ENCODE peak calls at places on chromosomes 12 and 14, in seven cellular contexts. F, X, V, U, J, I and Y are unnamed samples.
A peak's percentile ranks its signal among the peaks of the same experiment; 100 is the strongest.

GRCh38 chr14:75654127-75654732 is 6.4 kb downstream of the ERG28 start:
- DNase-seq in F (no peak), X (peak; percentile 73), V (peak; percentile 77), U (peak; percentile 53), J (peak; percentile 70), I (peak; percentile 79), Y (no peak)

GRCh38 chr12:95998611-95999300 is 2.6 kb upstream of the HAL start:
- DNase-seq in F (peak; percentile 30), X (peak; percentile 63), V (peak; percentile 68), U (peak; percentile 61), J (peak; percentile 41), I (peak; percentile 78), Y (peak; percentile 24)

GRCh38 chr12:111606651-111607232 is 7.6 kb upstream of the ATXN2 start:
- DNase-seq in F (no peak), X (no peak), V (no peak), U (no peak), J (no peak), I (no peak), Y (no peak)

GRCh38 chr14:103348154-103348553 is 14.1 kb downstream of the EIF5 start:
- DNase-seq in F (no peak), X (no peak), V (no peak), U (peak; percentile 77), J (no peak), I (no peak), Y (no peak)

GRCh38 chr14:79584679-79585078 is 626.6 kb downstream of the DIO2 start:
- DNase-seq in F (peak; percentile 87), X (peak; percentile 97), V (peak; percentile 26), U (peak; percentile 98), J (no peak), I (no peak), Y (no peak)

GRCh38 chr12:51076235-51076930 is 7.0 kb downstream of the CSRNP2 start:
- DNase-seq in F (no peak), X (no peak), V (no peak), U (no peak), J (no peak), I (no peak), Y (no peak)

GRCh38 chr14:80054020-80054419 is 157.3 kb downstream of the DIO2 start:
- DNase-seq in F (no peak), X (no peak), V (no peak), U (no peak), J (no peak), I (no peak), Y (no peak)

GRCh38 chr12:53179694-53180269 is 740 bp upstream of the ZNF740 start:
- DNase-seq in F (no peak), X (no peak), V (no peak), U (no peak), J (no peak), I (no peak), Y (no peak)

GRCh38 chr12:43099691-43100163 is 452.3 kb downstream of the ADAMTS20 start:
- DNase-seq in F (no peak), X (no peak), V (no peak), U (peak; percentile 1), J (no peak), I (no peak), Y (no peak)

GRCh38 chr12:45343269-45344051 is 127.6 kb downstream of the ANO6 start:
- DNase-seq in F (no peak), X (peak; percentile 68), V (no peak), U (peak; percentile 63), J (peak; percentile 39), I (no peak), Y (no peak)